ENCODE peak calls at places on chromosome 22, in seven cellular contexts. W is fibroblast of lung; Q is upper lobe of right lung; T is effector memory CD4-positive, alpha-beta T cell; K is H9; P is caudate nucleus; H is testis. F is an unnamed sample.

GRCh38 chr22:48698618-48699017 is 1129.1 kb downstream of the BRD1 start:
- DNase-seq in W (no peak), Q (no peak), T (no peak), K (no peak), P (no peak), H (no peak), F (no peak)

GRCh38 chr22:45105281-45105700 is 58.4 kb upstream of the NUP50 start:
- DNase-seq in W (peak), Q (no peak), T (no peak), K (no peak), P (no peak), H (peak), F (no peak)

GRCh38 chr22:29703595-29704195 is 16.1 kb upstream of the CABP7 start:
- DNase-seq in W (no peak), Q (no peak), T (no peak), K (no peak), P (no peak), H (no peak), F (no peak)

GRCh38 chr22:25488244-25489020 is 76.0 kb upstream of the GRK3 start:
- DNase-seq in W (peak), Q (peak), T (no peak), K (no peak), P (no peak), H (peak), F (no peak)

GRCh38 chr22:16774911-16775529 is 50.2 kb downstream of the XKR3 start:
- DNase-seq in W (no peak), Q (no peak), T (no peak), K (no peak), P (no peak), H (no peak), F (no peak)

GRCh38 chr22:47164514-47165337 is 402.3 kb downstream of the TBC1D22A start:
- DNase-seq in W (no peak), Q (peak), T (no peak), K (peak), P (no peak), H (no peak), F (peak)

GRCh38 chr22:26860233-26860765 is 202.9 kb downstream of the MIAT start:
- DNase-seq in W (no peak), Q (no peak), T (no peak), K (no peak), P (no peak), H (peak), F (no peak)

GRCh38 chr22:44894782-44895181 is 115.0 kb downstream of the PHF21B start:
- DNase-seq in W (no peak), Q (no peak), T (no peak), K (peak), P (no peak), H (no peak), F (peak)

GRCh38 chr22:24189249-24190158 is 8.2 kb downstream of the SUSD2 start:
- DNase-seq in W (peak), Q (peak), T (no peak), K (peak), P (peak), H (peak), F (peak)

GRCh38 chr22:46053563-46054090 is 76.7 kb upstream of the WNT7B start:
- DNase-seq in W (peak), Q (peak), T (no peak), K (no peak), P (no peak), H (peak), F (no peak)

GRCh38 chr22:24968066-24968561 is 15.6 kb downstream of the KIAA1671 start:
- DNase-seq in W (peak), Q (no peak), T (no peak), K (peak), P (no peak), H (no peak), F (peak)

GRCh38 chr22:44578516-44579230 is 80.6 kb upstream of the RTL6 start:
- DNase-seq in W (no peak), Q (peak), T (no peak), K (peak), P (no peak), H (no peak), F (no peak)

GRCh38 chr22:40220316-40221054 is 42.8 kb downstream of the TNRC6B start:
- DNase-seq in W (peak), Q (no peak), T (no peak), K (peak), P (no peak), H (peak), F (no peak)

GRCh38 chr22:42680648-42681047 is 31.5 kb upstream of the CYB5R3 start:
- DNase-seq in W (peak), Q (no peak), T (no peak), K (no peak), P (no peak), H (no peak), F (no peak)

GRCh38 chr22:44286673-44287072 is 26.1 kb downstream of the SHISAL1 start:
- DNase-seq in W (peak), Q (no peak), T (no peak), K (no peak), P (no peak), H (no peak), F (no peak)

GRCh38 chr22:19604711-19605268 is 80.6 kb upstream of the CLDN5 start:
- DNase-seq in W (no peak), Q (no peak), T (no peak), K (no peak), P (no peak), H (no peak), F (no peak)

GRCh38 chr22:40345801-40346177 is 511 bp upstream of the ADSL start:
- DNase-seq in W (peak), Q (peak), T (no peak), K (no peak), P (no peak), H (no peak), F (peak)

GRCh38 chr22:33897621-33897910 is 22.7 kb downstream of the LARGE1 start:
- DNase-seq in W (no peak), Q (no peak), T (no peak), K (no peak), P (no peak), H (no peak), F (no peak)

GRCh38 chr22:47283616-47284270 is 521.3 kb downstream of the TBC1D22A start:
- DNase-seq in W (no peak), Q (peak), T (no peak), K (no peak), P (no peak), H (no peak), F (no peak)

GRCh38 chr22:25668437-25668836 is 73.6 kb upstream of the MYO18B start:
- DNase-seq in W (peak), Q (no peak), T (no peak), K (no peak), P (no peak), H (no peak), F (no peak)

GRCh38 chr22:39146256-39147101 is 6.0 kb downstream of the CBX7 start:
- DNase-seq in W (no peak), Q (peak), T (no peak), K (no peak), P (no peak), H (no peak), F (peak)

GRCh38 chr22:39149915-39150847 is 2.3 kb downstream of the CBX7 start:
- DNase-seq in W (no peak), Q (peak), T (no peak), K (peak), P (no peak), H (no peak), F (peak)

GRCh38 chr22:39148024-39148726 is 4.3 kb downstream of the CBX7 start:
- DNase-seq in W (no peak), Q (peak), T (no peak), K (no peak), P (no peak), H (no peak), F (peak)

GRCh38 chr22:39148727-39149535 is 3.5 kb downstream of the CBX7 start:
- DNase-seq in W (no peak), Q (peak), T (peak), K (peak), P (no peak), H (peak), F (peak)

GRCh38 chr22:39147335-39148023 is 5.0 kb downstream of the CBX7 start:
- DNase-seq in W (no peak), Q (peak), T (no peak), K (no peak), P (no peak), H (no peak), F (no peak)
- H3K27ac ChIP-seq in W (no peak), Q (peak), T (peak), K (no peak), P (peak), H (peak), F (no peak)

DNA sequence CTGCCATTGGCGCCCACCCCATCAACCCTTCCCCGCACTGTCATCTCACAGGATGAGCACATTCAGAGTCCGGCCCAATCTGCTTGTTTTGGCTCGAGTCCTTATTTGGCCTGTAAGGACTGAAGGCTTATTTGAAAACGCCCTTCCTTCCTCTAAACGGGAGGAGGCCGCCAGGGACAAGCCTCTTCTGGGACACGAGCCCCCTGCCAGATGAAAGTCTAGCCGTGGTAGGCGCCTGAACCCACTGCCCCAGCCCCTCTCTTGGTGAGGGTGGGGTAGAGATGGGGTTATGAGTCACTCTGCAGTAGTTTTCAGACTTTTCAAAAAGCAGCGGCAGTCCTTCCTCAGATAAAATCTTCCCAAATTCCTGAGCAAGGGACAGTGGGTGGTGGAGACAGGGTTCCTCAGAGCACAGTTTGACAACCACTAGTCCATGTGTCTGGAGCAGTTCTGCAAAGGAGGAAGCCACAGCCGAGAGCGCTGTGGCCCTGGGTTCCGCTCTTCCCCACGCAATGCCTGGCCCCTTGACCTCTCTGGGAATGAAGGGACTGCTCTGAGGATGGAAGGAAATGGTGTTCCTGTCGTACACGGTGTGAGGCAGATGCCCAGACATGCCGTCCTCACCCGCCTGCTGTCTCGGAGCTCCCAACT is 57.0 kb downstream of the MYH9 start:
- DNase-seq in W (peak), Q (no peak), T (peak), K (no peak), P (no peak), H (no peak), F (peak)
- H3K27ac ChIP-seq in W (peak), Q (peak), T (peak), K (peak), P (peak), H (peak), F (peak)

GRCh38 chr22:32864041-32864440 is 62.5 kb downstream of the TIMP3 start:
- DNase-seq in W (no peak), Q (no peak), T (no peak), K (no peak), P (no peak), H (no peak), F (no peak)

GRCh38 chr22:32870474-32870873 is 69.0 kb downstream of the TIMP3 start:
- DNase-seq in W (no peak), Q (no peak), T (no peak), K (no peak), P (no peak), H (no peak), F (no peak)

GRCh38 chr22:32864596-32864995 is 63.1 kb downstream of the TIMP3 start:
- DNase-seq in W (no peak), Q (no peak), T (no peak), K (no peak), P (no peak), H (no peak), F (no peak)

GRCh38 chr22:32866953-32867352 is 65.4 kb downstream of the TIMP3 start:
- DNase-seq in W (no peak), Q (no peak), T (no peak), K (no peak), P (no peak), H (no peak), F (no peak)

GRCh38 chr22:32868928-32869327 is 67.4 kb downstream of the TIMP3 start:
- DNase-seq in W (no peak), Q (no peak), T (no peak), K (no peak), P (no peak), H (no peak), F (no peak)
- H3K27ac ChIP-seq in W (no peak), Q (no peak), T (no peak), K (no peak), P (no peak), H (no peak), F (no peak)

GRCh38 chr22:31140746-31141145 is 438 bp upstream of the PLA2G3 start:
- DNase-seq in W (no peak), Q (no peak), T (no peak), K (no peak), P (no peak), H (no peak), F (no peak)
- H3K27ac ChIP-seq in W (no peak), Q (peak), T (no peak), K (no peak), P (no peak), H (no peak), F (peak)